ENCODE peak calls at places on chromosomes 16 and 17, in seven cellular contexts. K, A, Z, R, T, C and B are unnamed samples.

GRCh38 chr16:30996324-30996999 is 11.5 kb downstream of the HSD3B7 start:
- DNase-seq in A (no peak), T (no peak), Z (no peak), R (peak; percentile 42), K (no peak), C (no peak), B (no peak)

GRCh38 chr17:80130992-80131391 is 15.9 kb downstream of the EIF4A3 start:
- DNase-seq in C (no peak), K (no peak), R (no peak), A (no peak), T (no peak), Z (no peak), B (no peak)

GRCh38 chr17:42194133-42194899 is at the start of gene GHDC:
- DNase-seq in T (peak; percentile 74), A (no peak), K (peak; percentile 88), Z (peak; percentile 60), R (no peak), C (peak; percentile 87), B (peak; percentile 84)

GRCh38 chr17:66716236-66717026 is 118.5 kb upstream of the CACNG5 start:
- DNase-seq in K (no peak), C (no peak), Z (no peak), R (no peak), A (no peak), T (no peak), B (no peak)

GRCh38 chr16:27370318-27370717 is 31.7 kb upstream of the IL21R start:
- DNase-seq in A (no peak), Z (no peak), T (no peak), R (no peak), C (no peak), K (no peak), B (no peak)

GRCh38 chr17:73586153-73586906 is 57.9 kb downstream of the SDK2 start:
- DNase-seq in C (no peak), T (no peak), K (no peak), Z (no peak), R (no peak), A (no peak), B (no peak)

GRCh38 chr16:59684911-59685310 is 950.8 kb upstream of the GOT2 start:
- DNase-seq in R (no peak), A (no peak), T (no peak), Z (no peak), C (no peak), K (no peak), B (no peak)

GRCh38 chr16:79997257-79997656 is 396.7 kb upstream of the MAF start:
- DNase-seq in K (no peak), R (no peak), A (no peak), C (peak; percentile 64), Z (no peak), T (peak; percentile 60), B (no peak)

GRCh38 chr17:44997733-44998520 is 29.8 kb upstream of the C1QL1 start:
- DNase-seq in T (no peak), R (no peak), A (no peak), K (no peak), Z (no peak), C (no peak), B (no peak)

GRCh38 chr16:22313141-22313781 is 16.1 kb downstream of the POLR3E start:
- DNase-seq in C (no peak), A (no peak), R (no peak), T (no peak), K (no peak), Z (no peak), B (no peak)

GRCh38 chr17:61250335-61250890 is 149.2 kb upstream of the TBX2 start:
- DNase-seq in Z (no peak), K (no peak), A (no peak), R (no peak), C (no peak), T (no peak), B (no peak)

GRCh38 chr16:53989597-53989996 is 285.6 kb downstream of the FTO start:
- DNase-seq in C (no peak), R (no peak), A (no peak), Z (no peak), T (no peak), K (no peak), B (no peak)

GRCh38 chr16:30948087-30948955 is 547 bp upstream of the ORAI3 start:
- DNase-seq in K (peak; percentile 94), T (peak; percentile 98), C (peak; percentile 65), Z (peak; percentile 92), A (peak; percentile 92), R (no peak), B (peak; percentile 90)

GRCh38 chr17:29005936-29006438 is at the start of gene SEZ6:
- DNase-seq in C (peak; percentile 84), A (peak; percentile 95), R (no peak), K (no peak), Z (peak; percentile 8), T (peak; percentile 94), B (peak; percentile 47)

GRCh38 chr16:2043296-2043979 is 4.2 kb downstream of the NTHL1 start:
- DNase-seq in T (no peak), K (peak; percentile 65), Z (no peak), R (no peak), A (peak; percentile 74), C (no peak), B (no peak)

DNA sequence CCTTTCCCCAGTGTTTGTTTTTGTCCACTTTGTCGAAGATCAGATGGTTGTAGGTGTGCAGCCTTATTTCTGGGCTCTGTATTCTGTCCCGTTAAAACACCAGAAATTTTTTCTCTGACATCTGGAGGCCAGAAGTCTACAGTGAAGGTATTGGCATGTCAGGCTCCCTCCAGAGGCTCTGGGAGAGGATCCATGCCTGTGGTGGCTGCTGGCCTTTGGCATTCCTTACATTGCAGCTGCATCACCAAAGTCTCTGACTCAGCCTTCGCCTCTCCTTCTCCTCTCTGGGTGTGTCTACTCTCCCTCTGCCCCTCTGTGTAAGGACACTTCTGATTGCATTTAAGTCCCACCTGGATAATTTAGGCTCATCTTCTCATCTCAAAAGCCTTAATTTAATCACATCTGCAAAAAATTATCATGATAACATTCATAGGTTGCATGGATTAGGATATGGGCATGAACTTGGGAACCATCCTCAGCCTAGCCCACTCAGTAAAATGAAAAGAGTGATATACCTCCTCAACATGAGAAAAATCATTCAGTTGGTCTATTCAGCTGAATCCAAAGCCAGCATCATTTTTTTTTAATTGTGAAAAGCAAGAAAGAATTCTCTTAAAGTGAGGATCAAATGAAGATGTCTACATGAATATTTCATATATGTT is 78.0 kb downstream of the MAP2K6 start:
- DNase-seq in T (no peak), K (no peak), A (no peak), C (no peak), R (no peak), Z (peak; percentile 28), B (no peak)
- TF ChIP-seq POLR2AphosphoS5 in T (no peak), K (no peak), A (no peak), C (no peak), R (no peak), Z (no peak), B (no peak)

GRCh38 chr17:14738652-14738988 is 437.7 kb downstream of the HS3ST3B1 start:
- DNase-seq in A (no peak), Z (no peak), K (no peak), T (no peak), C (no peak), R (no peak), B (no peak)
- H3K27ac ChIP-seq in A (peak overlapping the region; percentile 71), Z (no peak overlapping the region), K (peak overlapping the region; percentile 60), T (no peak overlapping the region), C (no peak overlapping the region), R (no peak overlapping the region), B (no peak overlapping the region)

GRCh38 chr17:35709874-35710273 is 21.6 kb upstream of the RASL10B start:
- DNase-seq in R (no peak), C (no peak), A (no peak), Z (peak; percentile 7), K (no peak), T (no peak), B (no peak)

GRCh38 chr17:35705705-35706104 is 25.7 kb upstream of the RASL10B start:
- DNase-seq in K (no peak), Z (no peak), A (no peak), C (no peak), R (no peak), T (no peak), B (no peak)

GRCh38 chr17:35705230-35705629 is 26.2 kb upstream of the RASL10B start:
- DNase-seq in T (no peak), R (no peak), K (no peak), C (no peak), Z (no peak), A (no peak), B (no peak)

GRCh38 chr17:35708149-35708548 is 23.3 kb upstream of the RASL10B start:
- DNase-seq in A (no peak), R (no peak), C (no peak), Z (no peak), T (no peak), K (no peak), B (no peak)

DNA sequence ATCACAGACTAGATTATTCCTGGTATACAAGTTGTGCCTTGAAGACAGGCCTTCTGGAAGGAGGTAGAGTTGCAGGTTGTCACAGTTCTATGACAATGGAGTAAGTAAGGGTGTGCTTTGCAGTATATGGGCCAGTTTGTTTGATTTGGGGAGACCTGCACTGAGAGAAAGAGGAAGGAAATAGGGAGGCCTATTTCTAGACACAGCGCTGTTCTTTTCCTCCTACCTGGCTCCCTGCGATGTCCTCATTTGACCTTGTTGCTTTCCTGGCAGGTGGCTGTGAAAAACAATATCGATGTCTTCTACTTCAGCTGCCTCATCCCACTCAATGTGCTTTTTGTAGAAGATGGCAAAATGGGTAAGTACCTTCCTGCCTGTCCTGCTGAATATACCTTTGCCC is 22.5 kb upstream of the RASL10B start:
- DNase-seq in A (no peak), R (no peak), K (no peak), T (no peak), C (no peak), Z (no peak), B (no peak)
- H3K36me3 ChIP-seq in A (peaks cover 6% of the 10 kb centered on the region), R (peaks cover 41% of the 10 kb centered on the region), K (peaks cover 25% of the 10 kb centered on the region), T (peaks cover 4% of the 10 kb centered on the region), C (peaks cover 68% of the 10 kb centered on the region), Z (peaks cover 7% of the 10 kb centered on the region), B (no peaks in the 10 kb centered on the region)

GRCh38 chr17:77468897-77469296 is 328.1 kb downstream of the SEC14L1 start:
- DNase-seq in R (no peak), T (no peak), K (no peak), C (no peak), Z (no peak), A (peak; percentile 38), B (no peak)

GRCh38 chr17:77466596-77467223 is 325.9 kb downstream of the SEC14L1 start:
- DNase-seq in C (no peak), R (no peak), Z (no peak), T (no peak), K (no peak), A (no peak), B (no peak)

GRCh38 chr17:77465358-77466041 is 324.7 kb downstream of the SEC14L1 start:
- DNase-seq in T (peak; percentile 63), C (no peak), R (no peak), A (peak; percentile 65), Z (no peak), K (no peak), B (no peak)

GRCh38 chr17:77466140-77466539 is 325.4 kb downstream of the SEC14L1 start:
- DNase-seq in A (peak; percentile 65), T (peak; percentile 82), R (no peak), C (no peak), Z (no peak), K (no peak), B (no peak)

DNA sequence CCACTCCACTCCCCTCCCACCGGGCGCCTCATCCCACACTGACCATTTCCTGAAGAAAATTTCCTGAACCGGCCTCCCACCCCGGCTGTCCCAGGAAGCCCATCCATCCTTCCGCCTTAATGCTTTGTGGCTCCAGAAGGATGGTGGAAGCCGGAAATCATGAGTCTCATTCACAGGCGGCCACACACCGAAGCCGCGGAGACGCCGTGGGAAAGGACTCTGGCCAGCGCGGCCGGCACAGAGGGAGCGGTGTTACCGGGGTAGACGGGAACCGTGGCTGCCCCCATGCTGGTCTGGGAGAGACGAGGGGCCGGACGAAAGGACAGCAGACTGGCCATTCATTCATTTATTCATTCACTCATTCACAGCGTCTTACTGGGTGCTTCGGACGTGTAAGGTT is 326.7 kb downstream of the SEC14L1 start:
- DNase-seq in C (no peak), T (no peak), R (no peak), Z (no peak), A (peak; percentile 69), K (no peak), B (no peak)
- TF ChIP-seq POLR2AphosphoS5 in C (no peak), T (no peak), R (no peak), Z (no peak), A (no peak), K (no peak), B (no peak)